ENCODE peak calls at places on chromosomes 6 and 20, in six cellular contexts. One of them, this sample, is unnamed.

GRCh38 chr6:159473844-159474243 is 219.2 kb downstream of the SOD2 start:
- DNase-seq in heart right ventricle: peak; percentile 33
- DNase-seq in HCT116: no peak
- DNase-seq in mammary epithelial cell: no peak
- DNase-seq in mucosa of descending colon: no peak
- DNase-seq in CD8-positive, alpha-beta T cell: no peak
- DNase-seq in this sample: no peak

GRCh38 chr6:49849121-49849907 is 17.0 kb downstream of the CRISP1 start:
- DNase-seq in heart right ventricle: no peak
- DNase-seq in HCT116: peak; percentile 56
- DNase-seq in mammary epithelial cell: peak; percentile 20
- DNase-seq in mucosa of descending colon: no peak
- DNase-seq in CD8-positive, alpha-beta T cell: no peak
- DNase-seq in this sample: no peak

GRCh38 chr20:61982240-61982950 is 83.3 kb downstream of the TAF4 start:
- DNase-seq in heart right ventricle: no peak
- DNase-seq in HCT116: no peak
- DNase-seq in mammary epithelial cell: no peak
- DNase-seq in mucosa of descending colon: no peak
- DNase-seq in CD8-positive, alpha-beta T cell: no peak
- DNase-seq in this sample: no peak

GRCh38 chr6:26311012-26311384 is 54.0 kb upstream of the BTN3A2 start:
- DNase-seq in heart right ventricle: no peak
- DNase-seq in HCT116: no peak
- DNase-seq in mammary epithelial cell: peak; percentile 62
- DNase-seq in mucosa of descending colon: no peak
- DNase-seq in CD8-positive, alpha-beta T cell: no peak
- DNase-seq in this sample: no peak

GRCh38 chr6:98834060-98835031 is at the start of gene POU3F2:
- DNase-seq in heart right ventricle: no peak
- DNase-seq in HCT116: no peak
- DNase-seq in mammary epithelial cell: peak; percentile 56
- DNase-seq in mucosa of descending colon: peak; percentile 66
- DNase-seq in CD8-positive, alpha-beta T cell: peak; percentile 36
- DNase-seq in this sample: peak; percentile 84

GRCh38 chr6:74277749-74278148 is 581.7 kb downstream of the CD109 start:
- DNase-seq in heart right ventricle: peak; percentile 36
- DNase-seq in HCT116: no peak
- DNase-seq in mammary epithelial cell: peak; percentile 8
- DNase-seq in mucosa of descending colon: no peak
- DNase-seq in CD8-positive, alpha-beta T cell: no peak
- DNase-seq in this sample: no peak

GRCh38 chr20:14178952-14179351 is 158.5 kb downstream of the FLRT3 start:
- DNase-seq in heart right ventricle: no peak
- DNase-seq in HCT116: no peak
- DNase-seq in mammary epithelial cell: peak; percentile 34
- DNase-seq in mucosa of descending colon: no peak
- DNase-seq in CD8-positive, alpha-beta T cell: no peak
- DNase-seq in this sample: no peak

GRCh38 chr6:125110056-125110455 is 43.5 kb upstream of the TPD52L1 start:
- DNase-seq in heart right ventricle: no peak
- DNase-seq in HCT116: no peak
- DNase-seq in mammary epithelial cell: no peak
- DNase-seq in mucosa of descending colon: no peak
- DNase-seq in CD8-positive, alpha-beta T cell: no peak
- DNase-seq in this sample: no peak

GRCh38 chr20:12404941-12405340 is 487.2 kb downstream of the BTBD3 start:
- DNase-seq in heart right ventricle: no peak
- DNase-seq in HCT116: no peak
- DNase-seq in mammary epithelial cell: no peak
- DNase-seq in mucosa of descending colon: no peak
- DNase-seq in CD8-positive, alpha-beta T cell: no peak
- DNase-seq in this sample: no peak

GRCh38 chr6:134029495-134030455 is 22.6 kb downstream of the SLC2A12 start:
- DNase-seq in heart right ventricle: no peak
- DNase-seq in HCT116: no peak
- DNase-seq in mammary epithelial cell: peak; percentile 71
- DNase-seq in mucosa of descending colon: no peak
- DNase-seq in CD8-positive, alpha-beta T cell: no peak
- DNase-seq in this sample: no peak

GRCh38 chr6:104597541-104598050 is 262.1 kb downstream of the HACE1 start:
- DNase-seq in heart right ventricle: no peak
- DNase-seq in HCT116: no peak
- DNase-seq in mammary epithelial cell: no peak
- DNase-seq in mucosa of descending colon: no peak
- DNase-seq in CD8-positive, alpha-beta T cell: no peak
- DNase-seq in this sample: no peak

GRCh38 chr6:77173472-77174074 is 289.7 kb downstream of the HTR1B start:
- DNase-seq in heart right ventricle: no peak
- DNase-seq in HCT116: no peak
- DNase-seq in mammary epithelial cell: peak; percentile 5
- DNase-seq in mucosa of descending colon: no peak
- DNase-seq in CD8-positive, alpha-beta T cell: no peak
- DNase-seq in this sample: no peak

GRCh38 chr6:70327036-70327435 is 24.2 kb upstream of the COL9A1 start:
- DNase-seq in heart right ventricle: no peak
- DNase-seq in HCT116: no peak
- DNase-seq in mammary epithelial cell: no peak
- DNase-seq in mucosa of descending colon: no peak
- DNase-seq in CD8-positive, alpha-beta T cell: no peak
- DNase-seq in this sample: no peak

GRCh38 chr6:93036835-93037234 is 382.5 kb downstream of the EPHA7 start:
- DNase-seq in heart right ventricle: no peak
- DNase-seq in HCT116: no peak
- DNase-seq in mammary epithelial cell: no peak
- DNase-seq in mucosa of descending colon: no peak
- DNase-seq in CD8-positive, alpha-beta T cell: no peak
- DNase-seq in this sample: no peak

GRCh38 chr6:134510121-134510520 is 192.2 kb upstream of the SGK1 start:
- DNase-seq in heart right ventricle: no peak
- DNase-seq in HCT116: no peak
- DNase-seq in mammary epithelial cell: peak; percentile 84
- DNase-seq in mucosa of descending colon: no peak
- DNase-seq in CD8-positive, alpha-beta T cell: no peak
- DNase-seq in this sample: no peak

GRCh38 chr6:72622094-72622540 is 253 bp downstream of the KCNQ5 start:
- DNase-seq in heart right ventricle: no peak
- DNase-seq in HCT116: no peak
- DNase-seq in mammary epithelial cell: peak; percentile 44
- DNase-seq in mucosa of descending colon: peak; percentile 61
- DNase-seq in CD8-positive, alpha-beta T cell: peak; percentile 39
- DNase-seq in this sample: peak; percentile 57

GRCh38 chr6:72825265-72825918 is 203.5 kb downstream of the KCNQ5 start:
- DNase-seq in heart right ventricle: no peak
- DNase-seq in HCT116: no peak
- DNase-seq in mammary epithelial cell: peak; percentile 66
- DNase-seq in mucosa of descending colon: no peak
- DNase-seq in CD8-positive, alpha-beta T cell: no peak
- DNase-seq in this sample: no peak

GRCh38 chr20:38260378-38261053 is at the start of gene KIAA1755:
- DNase-seq in heart right ventricle: peak; percentile 36
- DNase-seq in HCT116: no peak
- DNase-seq in mammary epithelial cell: no peak
- DNase-seq in mucosa of descending colon: no peak
- DNase-seq in CD8-positive, alpha-beta T cell: no peak
- DNase-seq in this sample: no peak

GRCh38 chr20:41900292-41900691 is 282.1 kb upstream of the CHD6 start:
- DNase-seq in heart right ventricle: no peak
- DNase-seq in HCT116: no peak
- DNase-seq in mammary epithelial cell: no peak
- DNase-seq in mucosa of descending colon: no peak
- DNase-seq in CD8-positive, alpha-beta T cell: no peak
- DNase-seq in this sample: no peak

GRCh38 chr6:127366281-127367022 is 23.0 kb upstream of the ECHDC1 start:
- DNase-seq in heart right ventricle: no peak
- DNase-seq in HCT116: peak; percentile 92
- DNase-seq in mammary epithelial cell: peak; percentile 99
- DNase-seq in mucosa of descending colon: no peak
- DNase-seq in CD8-positive, alpha-beta T cell: no peak
- DNase-seq in this sample: no peak

GRCh38 chr6:109351231-109352132 is 30.8 kb downstream of the CD164 start:
- DNase-seq in heart right ventricle: no peak
- DNase-seq in HCT116: no peak
- DNase-seq in mammary epithelial cell: peak; percentile 32
- DNase-seq in mucosa of descending colon: no peak
- DNase-seq in CD8-positive, alpha-beta T cell: no peak
- DNase-seq in this sample: no peak

GRCh38 chr6:124747336-124747735 is 214.9 kb upstream of the RNF217 start:
- DNase-seq in heart right ventricle: peak; percentile 18
- DNase-seq in HCT116: no peak
- DNase-seq in mammary epithelial cell: no peak
- DNase-seq in mucosa of descending colon: no peak
- DNase-seq in CD8-positive, alpha-beta T cell: no peak
- DNase-seq in this sample: no peak

GRCh38 chr6:25279748-25280616 is 808 bp downstream of the CARMIL1 start:
- DNase-seq in heart right ventricle: peak; percentile 13
- DNase-seq in HCT116: no peak
- DNase-seq in mammary epithelial cell: peak; percentile 46
- DNase-seq in mucosa of descending colon: peak; percentile 68
- DNase-seq in CD8-positive, alpha-beta T cell: peak; percentile 3
- DNase-seq in this sample: no peak

GRCh38 chr20:24106155-24106800 is 117.7 kb upstream of the GGTLC1 start:
- DNase-seq in heart right ventricle: no peak
- DNase-seq in HCT116: no peak
- DNase-seq in mammary epithelial cell: peak; percentile 52
- DNase-seq in mucosa of descending colon: no peak
- DNase-seq in CD8-positive, alpha-beta T cell: no peak
- DNase-seq in this sample: no peak

GRCh38 chr6:163706688-163707087 is 292.2 kb downstream of the QKI start:
- DNase-seq in heart right ventricle: no peak
- DNase-seq in HCT116: no peak
- DNase-seq in mammary epithelial cell: no peak
- DNase-seq in mucosa of descending colon: no peak
- DNase-seq in CD8-positive, alpha-beta T cell: no peak
- DNase-seq in this sample: no peak

GRCh38 chr6:7919871-7920270 is 9.3 kb upstream of the TXNDC5 start:
- DNase-seq in heart right ventricle: no peak
- DNase-seq in HCT116: peak; percentile 60
- DNase-seq in mammary epithelial cell: peak; percentile 79
- DNase-seq in mucosa of descending colon: no peak
- DNase-seq in CD8-positive, alpha-beta T cell: no peak
- DNase-seq in this sample: no peak

GRCh38 chr20:7226156-7226555 is 458.7 kb downstream of the BMP2 start:
- DNase-seq in heart right ventricle: no peak
- DNase-seq in HCT116: no peak
- DNase-seq in mammary epithelial cell: no peak
- DNase-seq in mucosa of descending colon: no peak
- DNase-seq in CD8-positive, alpha-beta T cell: no peak
- DNase-seq in this sample: no peak

GRCh38 chr6:168413018-168413720 is 27.8 kb upstream of the SMOC2 start:
- DNase-seq in heart right ventricle: no peak
- DNase-seq in HCT116: no peak
- DNase-seq in mammary epithelial cell: no peak
- DNase-seq in mucosa of descending colon: no peak
- DNase-seq in CD8-positive, alpha-beta T cell: no peak
- DNase-seq in this sample: no peak
- H3K4me1 ChIP-seq in heart right ventricle: no peaks in the 10 kb centered on the region
- H3K4me1 ChIP-seq in HCT116: no peaks in the 10 kb centered on the region
- H3K4me1 ChIP-seq in mammary epithelial cell: no peaks in the 10 kb centered on the region
- H3K4me1 ChIP-seq in mucosa of descending colon: no peaks in the 10 kb centered on the region
- H3K4me1 ChIP-seq in CD8-positive, alpha-beta T cell: no peaks in the 10 kb centered on the region
- H3K4me1 ChIP-seq in this sample: no peaks in the 10 kb centered on the region

GRCh38 chr6:122869437-122870024 is 80.5 kb downstream of the SMPDL3A start:
- DNase-seq in heart right ventricle: peak; percentile 9
- DNase-seq in HCT116: peak; percentile 43
- DNase-seq in mammary epithelial cell: peak; percentile 49
- DNase-seq in mucosa of descending colon: no peak
- DNase-seq in CD8-positive, alpha-beta T cell: no peak
- DNase-seq in this sample: peak; percentile 42
- TF ChIP-seq CTCF in heart right ventricle: peak; percentile 25
- TF ChIP-seq CTCF in HCT116: peak; percentile 53
- TF ChIP-seq CTCF in mammary epithelial cell: peak; percentile 86
- TF ChIP-seq CTCF in mucosa of descending colon: peak; percentile 18
- TF ChIP-seq CTCF in CD8-positive, alpha-beta T cell: no peak
- TF ChIP-seq CTCF in this sample: peak; percentile 48

DNA sequence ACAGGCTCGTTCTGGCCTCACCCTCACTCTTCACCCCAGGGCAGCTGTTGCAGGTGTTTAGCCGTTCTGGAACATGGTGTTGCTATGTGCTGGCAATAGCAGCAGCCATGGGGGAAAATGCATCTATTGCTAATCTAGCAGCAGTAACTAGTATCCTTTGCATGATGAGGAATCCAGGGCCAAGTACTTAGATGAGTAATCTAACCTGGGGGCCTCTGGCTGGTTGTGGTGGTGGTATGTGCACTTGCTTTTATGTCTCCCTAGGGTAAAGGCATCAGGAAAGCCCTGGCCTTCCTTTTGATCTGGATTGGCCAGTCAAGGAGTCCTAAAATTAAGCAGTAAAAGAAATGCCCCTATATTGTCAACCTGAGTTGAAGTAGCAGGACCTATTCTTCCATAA is 594.5 kb upstream of the MAP3K7 start:
- DNase-seq in heart right ventricle: no peak
- DNase-seq in HCT116: no peak
- DNase-seq in mammary epithelial cell: no peak
- DNase-seq in mucosa of descending colon: no peak
- DNase-seq in CD8-positive, alpha-beta T cell: no peak
- DNase-seq in this sample: no peak
- H3K4me1 ChIP-seq in heart right ventricle: no peaks in the 10 kb centered on the region
- H3K4me1 ChIP-seq in HCT116: no peaks in the 10 kb centered on the region
- H3K4me1 ChIP-seq in mammary epithelial cell: no peaks in the 10 kb centered on the region
- H3K4me1 ChIP-seq in mucosa of descending colon: no peaks in the 10 kb centered on the region
- H3K4me1 ChIP-seq in CD8-positive, alpha-beta T cell: no peaks in the 10 kb centered on the region
- H3K4me1 ChIP-seq in this sample: no peaks in the 10 kb centered on the region

GRCh38 chr6:27630727-27631613 is 158.1 kb upstream of the ZNF184 start:
- DNase-seq in heart right ventricle: no peak
- DNase-seq in HCT116: peak; percentile 44
- DNase-seq in mammary epithelial cell: peak; percentile 79
- DNase-seq in mucosa of descending colon: no peak
- DNase-seq in CD8-positive, alpha-beta T cell: no peak
- DNase-seq in this sample: no peak
- TF ChIP-seq CTCF in heart right ventricle: no peak
- TF ChIP-seq CTCF in HCT116: no peak
- TF ChIP-seq CTCF in mammary epithelial cell: no peak
- TF ChIP-seq CTCF in mucosa of descending colon: no peak
- TF ChIP-seq CTCF in CD8-positive, alpha-beta T cell: no peak
- TF ChIP-seq CTCF in this sample: no peak

GRCh38 chr6:52728394-52728793 is 34.9 kb downstream of the GSTA2 start:
- DNase-seq in heart right ventricle: no peak
- DNase-seq in HCT116: no peak
- DNase-seq in mammary epithelial cell: no peak
- DNase-seq in mucosa of descending colon: no peak
- DNase-seq in CD8-positive, alpha-beta T cell: no peak
- DNase-seq in this sample: no peak
- H3K4me1 ChIP-seq in heart right ventricle: no peaks in the 10 kb centered on the region
- H3K4me1 ChIP-seq in HCT116: no peaks in the 10 kb centered on the region
- H3K4me1 ChIP-seq in mammary epithelial cell: peaks cover 28% of the 10 kb centered on the region
- H3K4me1 ChIP-seq in mucosa of descending colon: peaks cover 14% of the 10 kb centered on the region
- H3K4me1 ChIP-seq in CD8-positive, alpha-beta T cell: no peaks in the 10 kb centered on the region
- H3K4me1 ChIP-seq in this sample: peaks cover 10% of the 10 kb centered on the region

GRCh38 chr6:47234258-47234933 is 75.3 kb downstream of the TNFRSF21 start:
- DNase-seq in heart right ventricle: no peak
- DNase-seq in HCT116: no peak
- DNase-seq in mammary epithelial cell: no peak
- DNase-seq in mucosa of descending colon: no peak
- DNase-seq in CD8-positive, alpha-beta T cell: no peak
- DNase-seq in this sample: no peak
- TF ChIP-seq CTCF in heart right ventricle: no peak
- TF ChIP-seq CTCF in HCT116: no peak
- TF ChIP-seq CTCF in mammary epithelial cell: no peak
- TF ChIP-seq CTCF in mucosa of descending colon: no peak
- TF ChIP-seq CTCF in CD8-positive, alpha-beta T cell: no peak
- TF ChIP-seq CTCF in this sample: no peak